ENCODE peak calls at places on chromosomes 12 and 14, in seven cellular contexts. W is fibroblast of lung, R is astrocyte, B is H9, E is neural progenitor cell, O is GM23248, P is GM23338. J is an unnamed sample.

GRCh38 chr14:89625208-89625987 is 208.4 kb upstream of the FOXN3 start:
- DNase-seq in E (peak; percentile 29), O (no peak), W (peak; percentile 60), P (no peak), R (peak; percentile 54), B (peak; percentile 42), J (no peak)

GRCh38 chr12:109652233-109652772 is 61.3 kb upstream of the FAM222A start:
- DNase-seq in O (no peak), R (no peak), W (no peak), E (no peak), P (no peak), B (no peak), J (no peak)

GRCh38 chr12:2876431-2877046 is 435 bp downstream of the FOXM1 start:
- DNase-seq in R (no peak), P (peak; percentile 52), B (no peak), W (peak; percentile 29), O (peak; percentile 57), E (no peak), J (peak; percentile 54)

GRCh38 chr14:96205994-96206392 is 1.4 kb downstream of the BDKRB2 start:
- DNase-seq in B (no peak), E (no peak), R (no peak), W (no peak), O (peak; percentile 65), P (no peak), J (no peak)

GRCh38 chr12:47766496-47767196 is 6.4 kb upstream of the SLC48A1 start:
- DNase-seq in P (peak; percentile 35), O (no peak), W (no peak), B (no peak), R (no peak), E (no peak), J (peak; percentile 34)

GRCh38 chr14:33691907-33692306 is 259.0 kb downstream of the EGLN3 start:
- DNase-seq in P (no peak), W (peak; percentile 30), R (no peak), B (no peak), O (no peak), E (no peak), J (no peak)

GRCh38 chr12:12582895-12583303 is 20.2 kb upstream of the DUSP16 start:
- DNase-seq in B (no peak), O (peak; percentile 52), R (peak; percentile 33), E (no peak), W (peak; percentile 35), P (no peak), J (no peak)

GRCh38 chr12:74105434-74105833 is 432.2 kb upstream of the ATXN7L3B start:
- DNase-seq in P (no peak), O (no peak), E (no peak), B (no peak), R (peak; percentile 11), W (peak; percentile 29), J (no peak)

GRCh38 chr12:104667139-104667538 is 210.4 kb downstream of the CHST11 start:
- DNase-seq in O (peak; percentile 73), W (peak; percentile 82), R (peak; percentile 79), E (no peak), P (no peak), B (no peak), J (no peak)

GRCh38 chr12:16726879-16727278 is 120.9 kb upstream of the LMO3 start:
- DNase-seq in R (peak; percentile 82), P (no peak), O (peak; percentile 3), B (no peak), E (no peak), W (peak; percentile 84), J (no peak)

GRCh38 chr14:52840916-52841315 is 49.5 kb upstream of the GNPNAT1 start:
- DNase-seq in B (no peak), E (no peak), O (peak; percentile 95), W (peak; percentile 62), P (no peak), R (peak; percentile 34), J (no peak)

GRCh38 chr14:101603096-101603495 is 41.8 kb downstream of the DIO3 start:
- DNase-seq in W (no peak), B (no peak), R (no peak), E (no peak), P (no peak), O (no peak), J (no peak)

GRCh38 chr12:28802706-28803438 is 346.2 kb upstream of the FAR2 start:
- DNase-seq in P (no peak), O (peak; percentile 3), R (no peak), W (no peak), B (no peak), E (no peak), J (no peak)

GRCh38 chr12:3489057-3489456 is 1.9 kb upstream of the PRMT8 start:
- DNase-seq in B (no peak), O (peak; percentile 39), R (peak; percentile 29), W (peak; percentile 35), P (no peak), E (no peak), J (no peak)

GRCh38 chr12:65511134-65511912 is 232.8 kb downstream of the MSRB3 start:
- DNase-seq in R (no peak), P (no peak), O (no peak), B (no peak), W (no peak), E (no peak), J (no peak)

GRCh38 chr14:20631023-20631820 is 10.3 kb downstream of the OR6S1 start:
- DNase-seq in W (peak; percentile 53), E (peak; percentile 70), P (peak; percentile 73), B (peak; percentile 71), R (no peak), O (peak; percentile 61), J (no peak)

GRCh38 chr12:115176741-115177400 is 492.9 kb upstream of the TBX3 start:
- DNase-seq in B (no peak), P (no peak), W (peak; percentile 45), R (peak; percentile 41), O (no peak), E (no peak), J (no peak)

GRCh38 chr12:118136559-118137003 is 657 bp downstream of the PEBP1 start:
- DNase-seq in E (peak; percentile 68), P (peak; percentile 71), B (peak; percentile 42), R (peak; percentile 45), W (peak; percentile 53), O (peak; percentile 85), J (peak; percentile 35)

GRCh38 chr14:100871234-100872186 is 32.0 kb downstream of the RTL1 start:
- DNase-seq in W (peak; percentile 65), P (no peak), E (no peak), R (peak; percentile 35), O (peak; percentile 82), B (no peak), J (no peak)

GRCh38 chr14:90678420-90678819 is 137.8 kb downstream of the TTC7B start:
- DNase-seq in O (peak; percentile 65), W (peak; percentile 38), B (no peak), E (no peak), R (peak; percentile 22), P (no peak), J (no peak)

GRCh38 chr12:75634244-75635222 is 123.1 kb upstream of the KRR1 start:
- DNase-seq in O (no peak), P (peak; percentile 29), W (peak; percentile 52), E (no peak), B (no peak), R (no peak), J (no peak)

GRCh38 chr14:33711761-33712160 is 239.1 kb downstream of the EGLN3 start:
- DNase-seq in B (no peak), O (no peak), W (no peak), P (no peak), E (no peak), R (no peak), J (no peak)

GRCh38 chr14:79279645-79280399 is 931.5 kb downstream of the DIO2 start:
- DNase-seq in P (peak; percentile 27), W (peak; percentile 18), R (no peak), E (peak; percentile 41), B (peak; percentile 35), O (peak; percentile 12), J (no peak)

GRCh38 chr14:52314521-52315354 is 626 bp downstream of the PTGER2 start:
- DNase-seq in W (peak; percentile 43), O (peak; percentile 67), R (no peak), B (peak; percentile 58), E (peak; percentile 36), P (peak; percentile 56), J (no peak)

GRCh38 chr14:95530461-95531170 is 4.2 kb upstream of the GLRX5 start:
- DNase-seq in B (no peak), P (no peak), E (no peak), R (no peak), O (peak; percentile 64), W (no peak), J (no peak)

GRCh38 chr12:23488130-23488529 is 461.3 kb downstream of the SOX5 start:
- DNase-seq in P (no peak), O (no peak), B (no peak), R (no peak), W (no peak), E (no peak), J (no peak)

GRCh38 chr14:94136575-94137331 is 7.3 kb upstream of the IFI27L2 start:
- DNase-seq in P (peak; percentile 94), W (peak; percentile 62), E (peak; percentile 89), O (peak; percentile 86), R (peak; percentile 47), B (peak; percentile 90), J (peak; percentile 81)

GRCh38 chr12:117072736-117073475 is 26.3 kb downstream of the TESC start:
- DNase-seq in W (no peak), O (no peak), P (no peak), R (no peak), E (no peak), B (no peak), J (no peak)

GRCh38 chr12:98110516-98110915 is 404.9 kb upstream of the TMPO start:
- DNase-seq in B (no peak), E (no peak), W (no peak), O (no peak), P (no peak), R (no peak), J (no peak)

GRCh38 chr12:98106201-98106600 is 409.2 kb upstream of the TMPO start:
- DNase-seq in O (no peak), B (no peak), W (no peak), P (no peak), E (no peak), R (no peak), J (no peak)
- H3K4me2 ChIP-seq in O (no peak overlapping the region), B (no peak overlapping the region), W (no peak overlapping the region), P (no peak overlapping the region), E (no peak overlapping the region), R (no peak overlapping the region), J (no peak overlapping the region)

GRCh38 chr14:105884808-105885281 is 358.5 kb downstream of the TMEM121 start:
- DNase-seq in E (no peak), P (no peak), B (no peak), O (no peak), W (no peak), R (no peak), J (no peak)
- H4K20me1 ChIP-seq in E (no peaks in the 10 kb centered on the region), P (no peaks in the 10 kb centered on the region), B (no peaks in the 10 kb centered on the region), O (no peaks in the 10 kb centered on the region), W (no peaks in the 10 kb centered on the region), R (no peaks in the 10 kb centered on the region), J (no peaks in the 10 kb centered on the region)

DNA sequence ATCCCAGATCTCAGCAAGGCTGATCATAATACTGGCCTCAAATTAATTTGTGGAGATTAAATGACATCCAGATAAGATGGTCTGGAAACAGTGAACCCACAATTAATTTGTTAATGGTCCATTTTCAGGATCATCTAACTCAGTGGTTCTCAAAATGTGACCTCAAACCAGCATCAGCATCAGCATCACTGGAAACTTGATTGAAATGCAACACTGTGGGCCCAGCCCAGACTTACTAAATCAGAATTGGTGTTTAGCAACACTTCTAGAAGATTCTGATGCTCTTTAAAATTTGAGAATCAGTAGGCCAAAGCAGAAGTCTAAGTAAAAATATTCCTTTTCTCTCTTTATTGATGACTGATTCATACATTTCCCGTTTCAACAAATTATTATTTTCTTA is 10.7 kb upstream of the KRT82 start:
- DNase-seq in W (no peak), P (no peak), R (no peak), B (no peak), E (no peak), O (no peak), J (no peak)
- H3K27ac ChIP-seq in W (no peak overlapping the region), P (no peak overlapping the region), R (no peak overlapping the region), B (no peak overlapping the region), E (no peak overlapping the region), O (no peak overlapping the region), J (no peak overlapping the region)

GRCh38 chr12:103013741-103014140 is 56.3 kb downstream of the ASCL1 start:
- DNase-seq in B (no peak), R (no peak), W (no peak), P (no peak), E (no peak), O (no peak), J (no peak)
- H3K4me2 ChIP-seq in B (no peak overlapping the region), R (no peak overlapping the region), W (no peak overlapping the region), P (peak overlapping the region; percentile 66), E (peak overlapping the region; percentile 72), O (no peak overlapping the region), J (no peak overlapping the region)

J was measured in OCI-LY7.